ENCODE peak calls at places on chromosomes 16 and 17, in ten cellular contexts. One of them, this sample, is unnamed.

GRCh38 chr16:879986-880385 is 79.5 kb upstream of the GNG13 start:
- DNase-seq in transverse colon: no peak
- DNase-seq in upper lobe of right lung: no peak
- DNase-seq in endothelial cell: no peak
- DNase-seq in AG09319: no peak
- DNase-seq in heart right ventricle: no peak
- DNase-seq in H9: no peak
- DNase-seq in ascending aorta: no peak
- DNase-seq in HFFc6: no peak
- DNase-seq in BJ: no peak
- DNase-seq in this sample: no peak

GRCh38 chr17:6100146-6100545 is 30.0 kb downstream of the WSCD1 start:
- DNase-seq in transverse colon: no peak
- DNase-seq in upper lobe of right lung: peak
- DNase-seq in endothelial cell: no peak
- DNase-seq in AG09319: no peak
- DNase-seq in heart right ventricle: no peak
- DNase-seq in H9: no peak
- DNase-seq in ascending aorta: no peak
- DNase-seq in HFFc6: no peak
- DNase-seq in BJ: no peak
- DNase-seq in this sample: no peak

GRCh38 chr17:32102697-32103096 is 39.6 kb upstream of the RHOT1 start:
- DNase-seq in transverse colon: no peak
- DNase-seq in upper lobe of right lung: no peak
- DNase-seq in endothelial cell: no peak
- DNase-seq in AG09319: no peak
- DNase-seq in heart right ventricle: no peak
- DNase-seq in H9: no peak
- DNase-seq in ascending aorta: no peak
- DNase-seq in HFFc6: peak
- DNase-seq in BJ: peak
- DNase-seq in this sample: no peak

GRCh38 chr17:64449545-64449944 is 630 bp downstream of the MILR1 start:
- DNase-seq in transverse colon: no peak
- DNase-seq in upper lobe of right lung: no peak
- DNase-seq in endothelial cell: no peak
- DNase-seq in AG09319: no peak
- DNase-seq in heart right ventricle: no peak
- DNase-seq in H9: no peak
- DNase-seq in ascending aorta: no peak
- DNase-seq in HFFc6: no peak
- DNase-seq in BJ: no peak
- DNase-seq in this sample: no peak

GRCh38 chr16:72400257-72401078 is 228.5 kb upstream of the PMFBP1 start:
- DNase-seq in transverse colon: peak
- DNase-seq in upper lobe of right lung: no peak
- DNase-seq in endothelial cell: peak
- DNase-seq in AG09319: peak
- DNase-seq in heart right ventricle: no peak
- DNase-seq in H9: peak
- DNase-seq in ascending aorta: no peak
- DNase-seq in HFFc6: peak
- DNase-seq in BJ: peak
- DNase-seq in this sample: no peak

GRCh38 chr17:83067071-83067717 is 12.2 kb upstream of the METRNL start:
- DNase-seq in transverse colon: peak
- DNase-seq in upper lobe of right lung: peak
- DNase-seq in endothelial cell: no peak
- DNase-seq in AG09319: no peak
- DNase-seq in heart right ventricle: peak
- DNase-seq in H9: peak
- DNase-seq in ascending aorta: peak
- DNase-seq in HFFc6: no peak
- DNase-seq in BJ: no peak
- DNase-seq in this sample: no peak

GRCh38 chr17:10172241-10172741 is 26.1 kb downstream of the GAS7 start:
- DNase-seq in transverse colon: no peak
- DNase-seq in upper lobe of right lung: no peak
- DNase-seq in endothelial cell: no peak
- DNase-seq in AG09319: no peak
- DNase-seq in heart right ventricle: no peak
- DNase-seq in H9: no peak
- DNase-seq in ascending aorta: no peak
- DNase-seq in HFFc6: peak
- DNase-seq in BJ: no peak
- DNase-seq in this sample: no peak

GRCh38 chr17:17039911-17040310 is 2.3 kb upstream of the MPRIP start:
- DNase-seq in transverse colon: no peak
- DNase-seq in upper lobe of right lung: peak
- DNase-seq in endothelial cell: no peak
- DNase-seq in AG09319: no peak
- DNase-seq in heart right ventricle: no peak
- DNase-seq in H9: no peak
- DNase-seq in ascending aorta: no peak
- DNase-seq in HFFc6: no peak
- DNase-seq in BJ: no peak
- DNase-seq in this sample: no peak

GRCh38 chr16:49857423-49858181 is 1.7 kb upstream of the ZNF423 start:
- DNase-seq in transverse colon: peak
- DNase-seq in upper lobe of right lung: peak
- DNase-seq in endothelial cell: peak
- DNase-seq in AG09319: no peak
- DNase-seq in heart right ventricle: peak
- DNase-seq in H9: peak
- DNase-seq in ascending aorta: peak
- DNase-seq in HFFc6: no peak
- DNase-seq in BJ: no peak
- DNase-seq in this sample: no peak
- TF ChIP-seq CTCF in transverse colon: peak
- TF ChIP-seq CTCF in upper lobe of right lung: peak
- TF ChIP-seq CTCF in endothelial cell: peak
- TF ChIP-seq CTCF in AG09319: peak
- TF ChIP-seq CTCF in heart right ventricle: peak
- TF ChIP-seq CTCF in H9: peak
- TF ChIP-seq CTCF in ascending aorta: peak
- TF ChIP-seq CTCF in HFFc6: peak
- TF ChIP-seq CTCF in BJ: peak
- TF ChIP-seq CTCF in this sample: peak

GRCh38 chr17:65553009-65553645 is 8.3 kb downstream of the AXIN2 start:
- DNase-seq in transverse colon: no peak
- DNase-seq in upper lobe of right lung: no peak
- DNase-seq in endothelial cell: no peak
- DNase-seq in AG09319: no peak
- DNase-seq in heart right ventricle: no peak
- DNase-seq in H9: no peak
- DNase-seq in ascending aorta: no peak
- DNase-seq in HFFc6: peak
- DNase-seq in BJ: peak
- DNase-seq in this sample: no peak

GRCh38 chr17:65550075-65550635 is 11.3 kb downstream of the AXIN2 start:
- DNase-seq in transverse colon: no peak
- DNase-seq in upper lobe of right lung: no peak
- DNase-seq in endothelial cell: no peak
- DNase-seq in AG09319: no peak
- DNase-seq in heart right ventricle: no peak
- DNase-seq in H9: no peak
- DNase-seq in ascending aorta: no peak
- DNase-seq in HFFc6: no peak
- DNase-seq in BJ: no peak
- DNase-seq in this sample: no peak

GRCh38 chr17:65550758-65551157 is 10.7 kb downstream of the AXIN2 start:
- DNase-seq in transverse colon: no peak
- DNase-seq in upper lobe of right lung: no peak
- DNase-seq in endothelial cell: no peak
- DNase-seq in AG09319: no peak
- DNase-seq in heart right ventricle: no peak
- DNase-seq in H9: no peak
- DNase-seq in ascending aorta: no peak
- DNase-seq in HFFc6: no peak
- DNase-seq in BJ: no peak
- DNase-seq in this sample: no peak

GRCh38 chr17:65552214-65552613 is 9.2 kb downstream of the AXIN2 start:
- DNase-seq in transverse colon: peak
- DNase-seq in upper lobe of right lung: no peak
- DNase-seq in endothelial cell: no peak
- DNase-seq in AG09319: no peak
- DNase-seq in heart right ventricle: no peak
- DNase-seq in H9: no peak
- DNase-seq in ascending aorta: no peak
- DNase-seq in HFFc6: no peak
- DNase-seq in BJ: no peak
- DNase-seq in this sample: no peak

DNA sequence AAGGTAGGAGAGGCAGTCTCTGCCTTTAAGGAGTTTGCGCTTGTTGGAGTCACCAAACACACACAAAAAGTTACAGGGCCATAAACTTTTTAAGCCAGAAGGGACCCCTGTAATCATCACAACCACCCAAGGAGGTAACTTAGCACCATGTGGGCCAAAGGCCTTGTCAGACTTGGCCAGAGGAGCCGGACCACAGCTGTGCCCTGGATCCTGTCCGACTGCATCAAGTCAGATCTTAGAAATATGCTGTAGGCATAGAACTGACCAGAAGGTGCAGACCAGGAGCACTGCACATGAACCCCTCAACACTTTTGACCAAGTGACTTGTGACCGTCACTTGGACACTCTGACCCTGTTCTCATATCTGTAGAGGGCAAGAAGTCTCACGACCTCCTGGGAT is 9.8 kb downstream of the AXIN2 start:
- DNase-seq in transverse colon: no peak
- DNase-seq in upper lobe of right lung: no peak
- DNase-seq in endothelial cell: no peak
- DNase-seq in AG09319: no peak
- DNase-seq in heart right ventricle: no peak
- DNase-seq in H9: no peak
- DNase-seq in ascending aorta: no peak
- DNase-seq in HFFc6: no peak
- DNase-seq in BJ: no peak
- DNase-seq in this sample: no peak
- TF ChIP-seq CTCF in transverse colon: no peak
- TF ChIP-seq CTCF in upper lobe of right lung: no peak
- TF ChIP-seq CTCF in endothelial cell: no peak
- TF ChIP-seq CTCF in AG09319: no peak
- TF ChIP-seq CTCF in heart right ventricle: no peak
- TF ChIP-seq CTCF in H9: no peak
- TF ChIP-seq CTCF in ascending aorta: no peak
- TF ChIP-seq CTCF in HFFc6: no peak
- TF ChIP-seq CTCF in BJ: no peak
- TF ChIP-seq CTCF in this sample: no peak

DNA sequence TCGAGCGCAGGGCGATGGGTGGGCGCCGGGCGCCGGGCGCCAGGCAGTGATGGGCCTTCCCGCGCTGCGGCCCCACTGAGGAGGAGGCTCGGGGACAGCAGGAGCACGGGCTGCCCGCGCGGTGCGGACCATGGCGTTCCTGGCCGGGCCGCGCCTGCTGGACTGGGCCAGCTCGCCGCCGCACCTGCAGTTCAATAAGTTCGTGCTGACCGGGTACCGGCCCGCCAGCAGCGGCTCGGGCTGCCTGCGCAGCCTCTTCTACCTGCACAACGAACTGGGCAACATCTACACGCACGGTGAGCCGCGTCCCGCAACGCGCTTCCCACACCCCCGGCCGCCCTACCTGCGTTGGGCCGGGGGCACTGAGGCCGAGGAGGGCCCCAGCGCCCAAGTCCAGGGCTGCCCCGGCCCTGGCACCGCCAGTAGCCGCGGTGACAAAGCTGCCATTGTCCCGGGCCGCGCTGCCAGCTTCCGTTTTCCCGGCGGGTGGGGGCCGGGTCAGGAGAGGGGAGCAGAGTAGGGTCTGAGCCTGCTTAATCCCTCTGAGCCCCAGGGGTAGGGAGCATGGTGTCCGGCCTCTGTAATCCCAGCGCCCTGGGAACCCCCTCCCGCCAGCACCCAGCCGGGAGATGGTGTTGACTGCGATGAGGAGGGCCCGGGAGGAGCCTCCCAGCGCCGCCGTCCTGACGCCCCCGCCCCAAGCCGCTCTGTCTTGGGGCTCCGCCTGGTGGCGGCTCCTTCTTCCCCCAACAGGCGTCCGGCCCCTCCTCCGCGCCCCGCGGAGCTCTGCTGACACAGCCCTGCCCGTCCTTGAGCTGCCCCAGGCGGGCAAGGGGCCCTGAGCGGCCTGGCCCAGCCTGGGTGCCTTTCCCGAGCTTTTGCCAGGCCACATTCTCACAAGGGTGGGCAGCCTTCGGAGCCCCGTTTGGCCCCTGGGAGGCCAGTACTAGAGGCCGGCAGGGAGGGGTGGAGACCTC is 685 bp downstream of the PAQR4 start:
- DNase-seq in transverse colon: peak
- DNase-seq in upper lobe of right lung: peak
- DNase-seq in endothelial cell: peak
- DNase-seq in AG09319: no peak
- DNase-seq in heart right ventricle: peak
- DNase-seq in H9: peak
- DNase-seq in ascending aorta: peak
- DNase-seq in HFFc6: peak
- DNase-seq in BJ: no peak
- DNase-seq in this sample: no peak
- TF ChIP-seq CTCF in transverse colon: peak
- TF ChIP-seq CTCF in upper lobe of right lung: peak
- TF ChIP-seq CTCF in endothelial cell: peak
- TF ChIP-seq CTCF in AG09319: peak
- TF ChIP-seq CTCF in heart right ventricle: peak
- TF ChIP-seq CTCF in H9: peak
- TF ChIP-seq CTCF in ascending aorta: peak
- TF ChIP-seq CTCF in HFFc6: peak
- TF ChIP-seq CTCF in BJ: peak
- TF ChIP-seq CTCF in this sample: peak

GRCh38 chr17:60773552-60773951 is 95.9 kb downstream of the BCAS3 start:
- DNase-seq in transverse colon: no peak
- DNase-seq in upper lobe of right lung: no peak
- DNase-seq in endothelial cell: no peak
- DNase-seq in AG09319: no peak
- DNase-seq in heart right ventricle: no peak
- DNase-seq in H9: no peak
- DNase-seq in ascending aorta: no peak
- DNase-seq in HFFc6: no peak
- DNase-seq in BJ: no peak
- DNase-seq in this sample: no peak

GRCh38 chr17:60766778-60767190 is 89.1 kb downstream of the BCAS3 start:
- DNase-seq in transverse colon: no peak
- DNase-seq in upper lobe of right lung: no peak
- DNase-seq in endothelial cell: no peak
- DNase-seq in AG09319: no peak
- DNase-seq in heart right ventricle: no peak
- DNase-seq in H9: peak
- DNase-seq in ascending aorta: no peak
- DNase-seq in HFFc6: no peak
- DNase-seq in BJ: no peak
- DNase-seq in this sample: no peak

GRCh38 chr17:60770946-60771422 is 93.3 kb downstream of the BCAS3 start:
- DNase-seq in transverse colon: no peak
- DNase-seq in upper lobe of right lung: no peak
- DNase-seq in endothelial cell: no peak
- DNase-seq in AG09319: no peak
- DNase-seq in heart right ventricle: no peak
- DNase-seq in H9: no peak
- DNase-seq in ascending aorta: no peak
- DNase-seq in HFFc6: no peak
- DNase-seq in BJ: no peak
- DNase-seq in this sample: no peak

GRCh38 chr17:60769327-60769726 is 91.7 kb downstream of the BCAS3 start:
- DNase-seq in transverse colon: no peak
- DNase-seq in upper lobe of right lung: no peak
- DNase-seq in endothelial cell: no peak
- DNase-seq in AG09319: no peak
- DNase-seq in heart right ventricle: no peak
- DNase-seq in H9: no peak
- DNase-seq in ascending aorta: no peak
- DNase-seq in HFFc6: no peak
- DNase-seq in BJ: no peak
- DNase-seq in this sample: no peak

DNA sequence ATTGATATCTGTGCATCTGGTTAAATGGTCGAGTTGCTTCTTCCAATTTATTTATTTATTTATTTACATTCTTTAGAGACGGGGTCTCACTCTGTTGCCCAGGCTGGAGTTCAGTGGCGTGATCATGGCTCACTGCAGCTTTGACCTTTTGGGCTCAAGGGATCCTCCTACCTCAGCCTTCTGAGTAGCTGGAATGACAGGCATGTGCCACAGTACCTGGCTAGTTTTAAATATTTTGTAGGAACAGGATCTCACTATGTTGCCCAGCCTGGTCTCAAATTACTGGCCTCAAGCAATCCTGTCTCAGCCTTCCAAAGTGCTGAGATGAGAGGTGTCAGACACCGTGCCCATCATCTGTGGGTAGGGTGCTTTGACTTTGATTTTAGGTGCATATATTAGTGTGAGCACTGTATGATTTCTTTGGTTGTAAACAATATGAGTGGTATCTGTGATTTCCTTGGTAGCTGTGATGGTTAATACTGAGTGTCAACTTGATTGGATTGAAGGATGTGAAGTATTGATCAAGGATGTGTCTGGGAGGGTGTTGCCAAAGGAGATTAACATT is 90.2 kb downstream of the BCAS3 start:
- DNase-seq in transverse colon: no peak
- DNase-seq in upper lobe of right lung: no peak
- DNase-seq in endothelial cell: no peak
- DNase-seq in AG09319: no peak
- DNase-seq in heart right ventricle: no peak
- DNase-seq in H9: no peak
- DNase-seq in ascending aorta: no peak
- DNase-seq in HFFc6: no peak
- DNase-seq in BJ: no peak
- DNase-seq in this sample: no peak
- TF ChIP-seq CTCF in transverse colon: no peak
- TF ChIP-seq CTCF in upper lobe of right lung: no peak
- TF ChIP-seq CTCF in endothelial cell: no peak
- TF ChIP-seq CTCF in AG09319: no peak
- TF ChIP-seq CTCF in heart right ventricle: no peak
- TF ChIP-seq CTCF in H9: no peak
- TF ChIP-seq CTCF in ascending aorta: no peak
- TF ChIP-seq CTCF in HFFc6: no peak
- TF ChIP-seq CTCF in BJ: no peak
- TF ChIP-seq CTCF in this sample: no peak

This sample was measured in epithelial cell of proximal tubule.